ENCODE peak calls at places on chromosomes 6 and 20, in four cellular contexts. U, B, A and V are unnamed samples.

GRCh38 chr6:17900011-17900410 is 87.4 kb downstream of the KIF13A start:
- DNase-seq in U (no peak), B (no peak), A (no peak), V (no peak)

GRCh38 chr6:54646069-54646468 is 200.5 kb upstream of the FAM83B start:
- DNase-seq in U (no peak), B (no peak), A (no peak), V (no peak)

GRCh38 chr6:165308926-165309731 is at the start of gene C6orf118:
- DNase-seq in U (peak), B (peak), A (peak), V (peak)

GRCh38 chr20:50192364-50193168 is 1.9 kb downstream of the CEBPB start:
- DNase-seq in U (peak), B (peak), A (peak), V (peak)

GRCh38 chr20:37518606-37519507 is 2.2 kb upstream of the NNAT start:
- DNase-seq in U (no peak), B (peak), A (no peak), V (peak)

GRCh38 chr20:719816-720215 is 44.2 kb upstream of the SCRT2 start:
- DNase-seq in U (no peak), B (no peak), A (no peak), V (no peak)

GRCh38 chr6:122014961-122015360 is 384.5 kb upstream of the HSF2 start:
- DNase-seq in U (peak), B (no peak), A (no peak), V (no peak)

GRCh38 chr20:47063407-47063806 is 168.8 kb downstream of the EYA2 start:
- DNase-seq in U (no peak), B (no peak), A (no peak), V (no peak)

GRCh38 chr6:147055821-147056392 is 148.3 kb upstream of the STXBP5 start:
- DNase-seq in U (no peak), B (no peak), A (no peak), V (no peak)

GRCh38 chr6:144311361-144311760 is 26.2 kb downstream of the UTRN start:
- DNase-seq in U (no peak), B (no peak), A (no peak), V (no peak)

GRCh38 chr6:106377061-106377540 is 16.6 kb downstream of the CRYBG1 start:
- DNase-seq in U (no peak), B (no peak), A (no peak), V (no peak)

GRCh38 chr20:58432190-58432954 is 43.3 kb downstream of the VAPB start:
- DNase-seq in U (peak), B (no peak), A (no peak), V (no peak)

GRCh38 chr6:160071805-160072687 is 49.6 kb upstream of the SLC22A1 start:
- DNase-seq in U (peak), B (no peak), A (peak), V (no peak)
- TF ChIP-seq CTCF in U (peak), B (no peak), A (no peak), V (no peak)

GRCh38 chr6:36519352-36519751 is 27.9 kb downstream of the STK38 start:
- DNase-seq in U (no peak), B (no peak), A (no peak), V (no peak)

GRCh38 chr6:36516559-36516958 is 30.7 kb downstream of the STK38 start:
- DNase-seq in U (no peak), B (no peak), A (no peak), V (no peak)

GRCh38 chr6:36516991-36517390 is 30.3 kb downstream of the STK38 start:
- DNase-seq in U (no peak), B (no peak), A (no peak), V (no peak)

GRCh38 chr6:36515844-36516243 is 31.4 kb downstream of the STK38 start:
- DNase-seq in U (no peak), B (no peak), A (no peak), V (no peak)

DNA sequence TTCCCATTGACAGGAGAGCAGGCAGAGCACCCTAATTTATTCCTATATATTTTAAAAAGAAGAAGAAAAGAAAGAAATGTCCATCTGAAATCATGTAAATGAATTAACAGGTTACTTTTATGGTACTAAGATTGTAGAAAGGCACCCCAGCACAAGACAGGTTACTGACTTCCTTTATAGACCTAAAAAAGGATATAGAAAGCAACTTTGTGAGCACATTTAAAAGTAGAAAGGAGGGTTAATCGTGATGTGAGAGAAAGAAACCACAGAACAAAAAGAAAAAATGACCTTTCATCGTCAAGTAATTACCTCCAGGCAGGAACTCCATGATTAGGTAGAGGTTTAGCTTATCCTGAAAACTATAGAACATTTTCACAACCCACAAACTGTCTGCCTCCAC is 29.9 kb downstream of the STK38 start:
- DNase-seq in U (no peak), B (no peak), A (no peak), V (no peak)
- TF ChIP-seq CTCF in U (no peak), B (no peak), A (no peak), V (no peak)

GRCh38 chr20:2403291-2404052 is 22.8 kb downstream of the TGM6 start:
- DNase-seq in U (no peak), B (no peak), A (no peak), V (no peak)

GRCh38 chr20:2401527-2401926 is 20.8 kb downstream of the TGM6 start:
- DNase-seq in U (no peak), B (no peak), A (no peak), V (no peak)

GRCh38 chr20:2399390-2399789 is 18.7 kb downstream of the TGM6 start:
- DNase-seq in U (no peak), B (no peak), A (no peak), V (no peak)

GRCh38 chr20:2400290-2400689 is 19.6 kb downstream of the TGM6 start:
- DNase-seq in U (no peak), B (no peak), A (no peak), V (no peak)

GRCh38 chr20:2402271-2402980 is 21.7 kb downstream of the TGM6 start:
- DNase-seq in U (peak), B (no peak), A (no peak), V (no peak)
- TF ChIP-seq CTCF in U (peak), B (no peak), A (no peak), V (peak)

GRCh38 chr20:33407251-33407650 is 5.9 kb upstream of the CDK5RAP1 start:
- DNase-seq in U (no peak), B (no peak), A (no peak), V (no peak)

GRCh38 chr20:33401922-33402369 is 627 bp upstream of the CDK5RAP1 start:
- DNase-seq in U (peak), B (no peak), A (no peak), V (no peak)

GRCh38 chr20:33404281-33404680 is 3.0 kb upstream of the CDK5RAP1 start:
- DNase-seq in U (no peak), B (no peak), A (no peak), V (no peak)

GRCh38 chr20:33399924-33400323 is 1.4 kb downstream of the CDK5RAP1 start:
- DNase-seq in U (peak), B (peak), A (no peak), V (no peak)

DNA sequence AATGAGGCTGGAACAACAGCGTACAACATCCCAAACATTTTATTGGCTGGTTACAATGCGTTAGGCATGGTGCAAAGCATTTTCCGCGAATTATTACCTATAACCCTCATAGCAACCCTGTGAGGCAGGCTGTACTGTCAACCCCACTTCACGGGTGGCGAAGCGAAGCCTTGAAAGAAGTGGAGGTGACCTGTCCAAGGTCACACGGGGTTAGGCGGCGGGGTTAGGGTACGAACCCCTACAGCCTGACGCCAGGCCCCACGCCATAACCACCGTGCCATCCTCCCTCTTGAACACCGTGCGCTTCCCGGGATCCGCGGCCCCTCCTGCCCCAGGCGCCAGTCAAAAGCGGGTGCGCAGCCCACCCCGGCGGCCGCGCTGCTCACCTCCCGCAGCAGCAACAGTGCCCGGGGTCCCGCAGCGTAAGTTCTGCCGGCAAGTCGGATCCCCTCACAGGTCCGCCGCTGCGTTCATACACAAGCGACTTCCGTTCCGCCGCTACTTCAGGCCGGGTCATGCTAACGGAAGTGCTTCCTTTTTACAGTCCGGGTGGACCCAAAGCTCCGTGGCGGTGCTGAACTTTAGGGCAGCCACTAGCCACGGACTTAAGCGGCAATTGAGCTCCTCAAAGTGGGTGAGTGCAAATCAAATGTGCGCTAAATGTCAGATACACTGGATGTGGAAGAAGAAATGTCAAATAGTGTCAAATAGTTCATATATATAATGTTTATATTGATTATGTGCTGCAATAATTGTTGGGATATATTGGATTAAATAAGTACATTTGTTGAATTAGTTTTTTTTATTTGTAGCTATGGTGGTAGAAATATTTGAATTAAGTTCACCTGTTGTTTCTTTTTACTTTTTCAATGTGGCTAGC is at the start of gene CDK5RAP1:
- DNase-seq in U (peak), B (peak), A (peak), V (peak)
- TF ChIP-seq CTCF in U (no peak), B (no peak), A (no peak), V (no peak)

GRCh38 chr6:24752917-24753486 is 21.7 kb upstream of the GMNN start:
- DNase-seq in U (no peak), B (no peak), A (no peak), V (no peak)
- TF ChIP-seq CTCF in U (no peak), B (no peak), A (no peak), V (no peak)